ENCODE peak calls at places on chromosome 13, in six cellular contexts. One of them, this sample, is unnamed.

GRCh38 chr13:92806215-92806614 is 420.4 kb upstream of the GPC6 start:
- DNase-seq in H1: no peak
- DNase-seq in GM12878: no peak
- DNase-seq in GM12891: no peak
- DNase-seq in K562: no peak
- DNase-seq in HepG2: no peak
- DNase-seq in this sample: no peak

GRCh38 chr13:75647126-75647784 is 11.1 kb downstream of the LMO7 start:
- DNase-seq in GM12891: no peak
- DNase-seq in K562: no peak
- DNase-seq in H1: no peak
- DNase-seq in GM12878: peak
- DNase-seq in HepG2: no peak
- DNase-seq in this sample: no peak

GRCh38 chr13:37868691-37869505 is 674 bp downstream of the TRPC4 start:
- DNase-seq in HepG2: no peak
- DNase-seq in H1: no peak
- DNase-seq in GM12878: no peak
- DNase-seq in K562: no peak
- DNase-seq in GM12891: no peak
- DNase-seq in this sample: no peak

GRCh38 chr13:73519720-73520119 is 460.9 kb downstream of the KLF5 start:
- DNase-seq in HepG2: no peak
- DNase-seq in K562: no peak
- DNase-seq in GM12878: no peak
- DNase-seq in GM12891: no peak
- DNase-seq in H1: no peak
- DNase-seq in this sample: no peak

GRCh38 chr13:59398127-59398526 is 765.6 kb downstream of the DIAPH3 start:
- DNase-seq in H1: no peak
- DNase-seq in GM12891: no peak
- DNase-seq in GM12878: no peak
- DNase-seq in K562: no peak
- DNase-seq in HepG2: no peak
- DNase-seq in this sample: no peak

GRCh38 chr13:49958321-49958720 is 22.2 kb upstream of the SPRYD7 start:
- DNase-seq in H1: no peak
- DNase-seq in GM12891: no peak
- DNase-seq in GM12878: no peak
- DNase-seq in HepG2: no peak
- DNase-seq in K562: no peak
- DNase-seq in this sample: no peak

GRCh38 chr13:44331912-44332840 is 41.4 kb upstream of the SERP2 start:
- DNase-seq in GM12891: no peak
- DNase-seq in HepG2: no peak
- DNase-seq in GM12878: no peak
- DNase-seq in K562: no peak
- DNase-seq in H1: no peak
- DNase-seq in this sample: no peak

GRCh38 chr13:41196620-41197019 is 2.3 kb upstream of the KBTBD7 start:
- DNase-seq in HepG2: peak
- DNase-seq in K562: peak
- DNase-seq in GM12878: no peak
- DNase-seq in H1: no peak
- DNase-seq in GM12891: no peak
- DNase-seq in this sample: no peak

GRCh38 chr13:50323440-50324070 is 308.3 kb downstream of the KCNRG start:
- DNase-seq in K562: no peak
- DNase-seq in H1: no peak
- DNase-seq in GM12891: no peak
- DNase-seq in HepG2: no peak
- DNase-seq in GM12878: no peak
- DNase-seq in this sample: no peak

GRCh38 chr13:59747529-59747928 is 416.2 kb downstream of the DIAPH3 start:
- DNase-seq in H1: no peak
- DNase-seq in HepG2: peak
- DNase-seq in GM12878: no peak
- DNase-seq in K562: peak
- DNase-seq in GM12891: no peak
- DNase-seq in this sample: no peak

GRCh38 chr13:80550856-80551532 is 210.1 kb upstream of the SPRY2 start:
- DNase-seq in GM12878: no peak
- DNase-seq in GM12891: no peak
- DNase-seq in HepG2: no peak
- DNase-seq in H1: no peak
- DNase-seq in K562: peak
- DNase-seq in this sample: no peak

GRCh38 chr13:110869805-110870706 is 44.8 kb downstream of the ANKRD10 start:
- DNase-seq in GM12891: no peak
- DNase-seq in K562: peak
- DNase-seq in GM12878: no peak
- DNase-seq in HepG2: peak
- DNase-seq in H1: no peak
- DNase-seq in this sample: no peak
- TF ChIP-seq POLR2A in GM12891: no peak
- TF ChIP-seq POLR2A in K562: peak
- TF ChIP-seq POLR2A in GM12878: no peak
- TF ChIP-seq POLR2A in HepG2: peak
- TF ChIP-seq POLR2A in H1: no peak
- TF ChIP-seq POLR2A in this sample: no peak

GRCh38 chr13:113831061-113831460 is 32.8 kb downstream of the GAS6 start:
- DNase-seq in HepG2: no peak
- DNase-seq in GM12891: no peak
- DNase-seq in K562: no peak
- DNase-seq in GM12878: no peak
- DNase-seq in H1: no peak
- DNase-seq in this sample: no peak
- TF ChIP-seq TAF1 in HepG2: no peak
- TF ChIP-seq TAF1 in GM12891: no peak
- TF ChIP-seq TAF1 in K562: no peak
- TF ChIP-seq TAF1 in GM12878: no peak
- TF ChIP-seq TAF1 in H1: no peak
- TF ChIP-seq TAF1 in this sample: no peak

GRCh38 chr13:101489635-101490034 is 37.2 kb downstream of the ITGBL1 start:
- DNase-seq in K562: no peak
- DNase-seq in HepG2: no peak
- DNase-seq in H1: no peak
- DNase-seq in GM12878: no peak
- DNase-seq in GM12891: no peak
- DNase-seq in this sample: no peak
- TF ChIP-seq POLR2AphosphoS5 in K562: no peak
- TF ChIP-seq POLR2AphosphoS5 in HepG2: no peak
- TF ChIP-seq POLR2AphosphoS5 in H1: no peak
- TF ChIP-seq POLR2AphosphoS5 in GM12878: no peak
- TF ChIP-seq POLR2AphosphoS5 in GM12891: no peak
- TF ChIP-seq POLR2AphosphoS5 in this sample: no peak

GRCh38 chr13:21668665-21669599 is 1.9 kb upstream of the FGF9 start:
- DNase-seq in GM12891: no peak
- DNase-seq in H1: no peak
- DNase-seq in GM12878: no peak
- DNase-seq in HepG2: no peak
- DNase-seq in K562: no peak
- DNase-seq in this sample: no peak
- TF ChIP-seq POLR2A in GM12891: no peak
- TF ChIP-seq POLR2A in H1: no peak
- TF ChIP-seq POLR2A in GM12878: no peak
- TF ChIP-seq POLR2A in HepG2: no peak
- TF ChIP-seq POLR2A in K562: no peak
- TF ChIP-seq POLR2A in this sample: no peak

DNA sequence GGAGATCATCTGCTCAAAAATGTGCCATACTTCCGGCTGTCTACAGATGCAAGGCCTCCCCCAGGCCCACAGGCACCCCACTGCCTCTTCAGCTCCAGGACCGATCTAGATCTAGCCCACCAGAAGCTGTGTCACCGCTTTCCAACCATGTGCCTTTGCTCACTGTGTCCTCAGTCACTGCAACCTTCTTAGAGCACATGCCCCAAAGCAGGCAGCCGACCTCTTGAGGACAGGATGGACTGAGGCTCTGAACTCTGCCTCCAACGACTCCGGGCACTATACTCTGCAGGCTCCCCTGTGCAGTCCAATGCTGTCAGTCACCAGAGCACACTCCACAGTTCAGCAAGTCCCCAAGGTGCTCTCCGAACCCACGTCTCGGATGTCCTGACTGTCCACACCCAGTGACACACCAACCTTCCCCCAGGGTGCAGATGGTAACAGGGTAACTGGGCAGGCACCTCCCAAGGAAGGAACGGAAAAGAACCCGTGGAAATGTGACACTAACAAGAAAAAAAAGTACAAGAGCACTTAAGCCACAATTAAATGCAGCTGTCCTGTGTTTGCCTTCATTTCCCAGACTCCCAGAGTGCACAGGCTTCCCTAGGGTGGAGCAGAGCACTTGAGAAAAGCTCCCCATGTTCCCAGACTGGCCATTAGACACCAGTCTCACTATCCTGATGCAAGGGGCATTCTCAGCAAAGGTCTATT is 4.8 kb downstream of the STK24 start:
- DNase-seq in H1: no peak
- DNase-seq in GM12878: no peak
- DNase-seq in K562: peak
- DNase-seq in HepG2: peak
- DNase-seq in GM12891: no peak
- DNase-seq in this sample: no peak
- TF ChIP-seq TAF1 in H1: no peak
- TF ChIP-seq TAF1 in GM12878: no peak
- TF ChIP-seq TAF1 in K562: no peak
- TF ChIP-seq TAF1 in HepG2: no peak
- TF ChIP-seq TAF1 in GM12891: no peak
- TF ChIP-seq TAF1 in this sample: no peak

GRCh38 chr13:29594310-29594709 is 1.2 kb downstream of the SLC7A1 start:
- DNase-seq in GM12878: peak
- DNase-seq in K562: peak
- DNase-seq in H1: no peak
- DNase-seq in HepG2: peak
- DNase-seq in GM12891: peak
- DNase-seq in this sample: peak
- TF ChIP-seq POLR2AphosphoS5 in GM12878: no peak
- TF ChIP-seq POLR2AphosphoS5 in K562: no peak
- TF ChIP-seq POLR2AphosphoS5 in H1: no peak
- TF ChIP-seq POLR2AphosphoS5 in HepG2: no peak
- TF ChIP-seq POLR2AphosphoS5 in GM12891: no peak
- TF ChIP-seq POLR2AphosphoS5 in this sample: no peak

GRCh38 chr13:71865858-71866172 is 1.2 kb downstream of the DACH1 start:
- DNase-seq in GM12891: no peak
- DNase-seq in GM12878: no peak
- DNase-seq in HepG2: no peak
- DNase-seq in H1: no peak
- DNase-seq in K562: no peak
- DNase-seq in this sample: no peak

GRCh38 chr13:71864094-71864980 is 2.7 kb downstream of the DACH1 start:
- DNase-seq in GM12891: no peak
- DNase-seq in HepG2: no peak
- DNase-seq in H1: no peak
- DNase-seq in GM12878: no peak
- DNase-seq in K562: peak
- DNase-seq in this sample: no peak

GRCh38 chr13:71863249-71863648 is 3.8 kb downstream of the DACH1 start:
- DNase-seq in GM12891: no peak
- DNase-seq in GM12878: no peak
- DNase-seq in K562: no peak
- DNase-seq in H1: no peak
- DNase-seq in HepG2: no peak
- DNase-seq in this sample: no peak

GRCh38 chr13:71866173-71867091 is 572 bp downstream of the DACH1 start:
- DNase-seq in GM12878: no peak
- DNase-seq in H1: no peak
- DNase-seq in GM12891: peak
- DNase-seq in K562: no peak
- DNase-seq in HepG2: no peak
- DNase-seq in this sample: peak

DNA sequence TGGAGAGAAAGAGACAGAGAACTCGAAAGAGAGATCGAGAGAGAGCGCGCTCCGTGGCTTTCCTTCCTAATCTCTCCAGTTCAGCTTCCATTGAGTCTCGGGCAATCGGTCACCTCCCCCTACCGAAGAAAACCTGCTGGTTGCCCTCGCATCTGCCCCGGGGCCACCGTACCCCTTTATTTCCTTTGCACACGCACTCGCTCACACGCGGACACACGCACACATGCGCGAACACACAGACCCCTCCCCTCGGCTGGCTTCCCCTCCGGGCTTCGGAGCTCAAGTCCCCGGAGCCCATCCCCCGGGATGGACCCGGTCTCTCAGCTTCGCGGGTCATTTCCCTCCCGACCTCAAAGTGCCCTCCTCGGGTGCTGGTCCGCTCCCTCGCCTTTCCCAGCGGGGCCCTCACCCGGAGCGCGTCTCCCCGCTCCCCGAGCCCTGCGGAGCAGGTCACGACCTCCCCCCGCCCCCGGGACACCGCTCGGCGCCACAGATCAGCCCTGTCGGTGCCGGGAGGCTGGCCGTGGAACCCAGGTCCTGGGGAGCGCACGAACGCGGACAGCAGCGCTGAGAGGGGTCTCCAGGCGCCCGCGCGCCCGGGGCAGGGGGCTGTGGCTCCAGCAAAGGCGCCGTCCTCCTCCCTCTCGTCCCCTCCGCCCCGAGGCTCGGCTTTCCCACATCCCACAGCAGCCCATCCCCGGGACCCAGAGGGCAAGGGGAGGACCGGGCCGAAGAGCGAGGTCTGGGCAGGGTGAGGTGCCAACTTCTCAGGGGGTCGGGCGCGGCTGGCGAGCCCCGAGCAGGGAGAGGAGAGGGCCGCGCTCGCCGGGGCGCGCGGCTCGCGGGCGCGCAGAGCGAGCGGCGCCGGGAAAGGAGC is 1.8 kb downstream of the DACH1 start:
- DNase-seq in K562: no peak
- DNase-seq in GM12878: no peak
- DNase-seq in GM12891: no peak
- DNase-seq in HepG2: no peak
- DNase-seq in H1: no peak
- DNase-seq in this sample: no peak
- TF ChIP-seq POLR2A in K562: no peak
- TF ChIP-seq POLR2A in GM12878: no peak
- TF ChIP-seq POLR2A in GM12891: no peak
- TF ChIP-seq POLR2A in HepG2: no peak
- TF ChIP-seq POLR2A in H1: no peak
- TF ChIP-seq POLR2A in this sample: no peak

This sample was measured in GM12892.